ENCODE peak calls at places on chromosomes 5 and 9, in nine cellular contexts. T is endothelial cell; H is CD8-positive, alpha-beta T cell; W is lower leg skin; E is mucosa of descending colon; Y is neural progenitor cell; N is fibroblast of lung; D is A549; B is foreskin fibroblast. O is an unnamed sample.

GRCh38 chr9:116633444-116633843 is 53.7 kb upstream of the TRIM32 start:
- DNase-seq in T (no peak), H (no peak), W (no peak), E (no peak), Y (no peak), N (no peak), D (no peak), B (no peak), O (no peak)

GRCh38 chr5:178538624-178539344 is 51.4 kb downstream of the COL23A1 start:
- DNase-seq in T (no peak), H (no peak), W (no peak), E (no peak), Y (no peak), N (peak), D (no peak), B (peak), O (no peak)

GRCh38 chr5:72849546-72849945 is 33.1 kb downstream of the TNPO1 start:
- DNase-seq in T (no peak), H (no peak), W (no peak), E (no peak), Y (no peak), N (no peak), D (no peak), B (no peak), O (no peak)

GRCh38 chr5:168916266-168916665 is 337.1 kb upstream of the PANK3 start:
- DNase-seq in T (no peak), H (no peak), W (no peak), E (peak), Y (no peak), N (no peak), D (no peak), B (peak), O (no peak)

GRCh38 chr9:130936285-130937117 is 2.5 kb downstream of the FIBCD1 start:
- DNase-seq in T (no peak), H (no peak), W (no peak), E (no peak), Y (peak), N (peak), D (peak), B (peak), O (no peak)

GRCh38 chr9:76654575-76654974 is 109.7 kb upstream of the PCA3 start:
- DNase-seq in T (no peak), H (no peak), W (no peak), E (no peak), Y (no peak), N (peak), D (no peak), B (peak), O (no peak)

GRCh38 chr5:112366987-112367386 is 52.1 kb downstream of the EPB41L4A start:
- DNase-seq in T (no peak), H (no peak), W (no peak), E (no peak), Y (peak), N (no peak), D (peak), B (no peak), O (no peak)

GRCh38 chr5:14508046-14508445 is 73.5 kb upstream of the OTULINL start:
- DNase-seq in T (no peak), H (no peak), W (no peak), E (no peak), Y (no peak), N (no peak), D (no peak), B (no peak), O (no peak)

GRCh38 chr9:136016882-136017812 is 56.0 kb upstream of the UBAC1 start:
- DNase-seq in T (peak), H (no peak), W (no peak), E (peak), Y (no peak), N (no peak), D (no peak), B (no peak), O (no peak)

DNA sequence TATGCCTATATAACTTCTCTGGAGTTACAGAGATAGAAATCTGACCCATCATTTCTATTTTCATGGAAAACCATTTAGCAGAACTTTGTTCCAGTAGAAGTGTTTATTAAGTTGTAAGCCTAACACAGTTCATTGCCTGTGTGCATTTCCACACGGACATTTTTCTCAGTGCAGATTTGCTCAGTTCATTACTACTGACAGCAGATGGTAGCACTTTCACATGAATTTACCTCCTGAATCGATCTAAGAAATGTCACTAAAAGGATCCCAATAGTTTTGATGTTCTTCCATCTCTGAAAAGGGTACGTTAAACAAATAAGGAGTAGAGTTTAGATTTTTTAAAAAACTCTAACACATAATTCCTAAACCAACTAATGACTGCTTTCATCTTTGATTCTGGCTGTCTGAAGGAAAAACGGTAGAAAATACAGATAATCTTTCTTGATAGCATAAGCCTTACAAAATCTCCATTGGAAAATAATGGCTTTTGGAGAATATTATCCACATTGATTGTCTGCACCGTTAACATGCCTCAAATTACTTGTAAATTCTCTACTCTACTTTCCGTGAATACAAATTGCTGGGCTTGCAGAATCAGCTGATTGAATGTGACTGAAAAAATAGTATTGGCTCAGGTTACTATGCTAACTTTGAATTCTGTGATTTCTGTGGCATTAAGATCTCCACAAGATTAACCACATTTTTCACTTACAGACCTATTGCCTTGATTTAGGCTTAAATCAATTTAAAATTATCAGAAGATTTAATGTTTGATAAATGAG is 33.1 kb downstream of the RPS23 start:
- DNase-seq in T (no peak), H (no peak), W (no peak), E (no peak), Y (no peak), N (peak), D (no peak), B (no peak), O (no peak)
- TF ChIP-seq CTCF in T (no peak), H (no peak), W (no peak), E (no peak), Y (peak), N (peak), D (no peak), B (no peak), O (no peak)

GRCh38 chr9:129612123-129612522 is 8.8 kb downstream of the C9orf50 start:
- DNase-seq in T (no peak), H (no peak), W (no peak), E (peak), Y (no peak), N (no peak), D (no peak), B (no peak), O (no peak)
- TF ChIP-seq CTCF in T (no peak), H (no peak), W (no peak), E (no peak), Y (no peak), N (no peak), D (no peak), B (no peak), O (no peak)

GRCh38 chr5:147559725-147560124 is 49.9 kb upstream of the DPYSL3 start:
- DNase-seq in T (no peak), H (no peak), W (no peak), E (no peak), Y (peak), N (peak), D (no peak), B (no peak), O (no peak)
- TF ChIP-seq CTCF in T (no peak), H (no peak), W (no peak), E (no peak), Y (peak), N (peak), D (no peak), B (no peak), O (no peak)

GRCh38 chr5:31675472-31675871 is 36.5 kb downstream of the PDZD2 start:
- DNase-seq in T (no peak), H (no peak), W (no peak), E (no peak), Y (no peak), N (no peak), D (no peak), B (no peak), O (no peak)

GRCh38 chr5:31682847-31683246 is 43.9 kb downstream of the PDZD2 start:
- DNase-seq in T (no peak), H (no peak), W (no peak), E (no peak), Y (no peak), N (no peak), D (no peak), B (no peak), O (no peak)

GRCh38 chr5:31678180-31678579 is 39.2 kb downstream of the PDZD2 start:
- DNase-seq in T (no peak), H (no peak), W (no peak), E (no peak), Y (no peak), N (no peak), D (no peak), B (no peak), O (no peak)

GRCh38 chr5:31680528-31680927 is 41.6 kb downstream of the PDZD2 start:
- DNase-seq in T (no peak), H (no peak), W (no peak), E (no peak), Y (no peak), N (no peak), D (no peak), B (no peak), O (no peak)
- TF ChIP-seq CTCF in T (no peak), H (no peak), W (no peak), E (no peak), Y (no peak), N (no peak), D (no peak), B (no peak), O (no peak)

GRCh38 chr9:69585571-69585970 is 86.6 kb downstream of the APBA1 start:
- DNase-seq in T (no peak), H (no peak), W (no peak), E (no peak), Y (no peak), N (no peak), D (no peak), B (no peak), O (no peak)
- TF ChIP-seq CTCF in T (no peak), H (no peak), W (no peak), E (no peak), Y (no peak), N (no peak), D (no peak), B (no peak), O (no peak)

DNA sequence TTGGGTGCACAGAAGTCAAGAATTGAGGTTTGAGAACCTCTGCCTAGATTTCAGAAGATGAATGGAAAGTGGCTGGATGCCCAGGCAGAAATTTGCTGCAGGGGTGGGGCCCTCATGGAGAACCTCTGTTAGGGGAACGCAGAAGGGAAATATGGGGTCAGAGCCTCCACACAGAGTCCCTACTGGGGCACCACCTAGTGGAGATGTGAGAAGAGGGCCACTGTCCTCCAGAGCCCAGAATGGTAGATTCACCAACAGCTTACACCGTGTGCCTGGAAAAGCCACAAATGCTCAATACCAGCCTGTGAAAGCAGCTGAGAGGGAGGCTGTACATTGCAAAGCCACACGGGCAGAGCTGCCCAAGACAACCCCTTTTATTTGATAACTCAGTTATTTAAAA is 383.5 kb downstream of the TLE4 start:
- DNase-seq in T (no peak), H (no peak), W (no peak), E (no peak), Y (no peak), N (peak), D (no peak), B (no peak), O (no peak)
- TF ChIP-seq CTCF in T (no peak), H (no peak), W (no peak), E (no peak), Y (no peak), N (peak), D (no peak), B (peak), O (no peak)

DNA sequence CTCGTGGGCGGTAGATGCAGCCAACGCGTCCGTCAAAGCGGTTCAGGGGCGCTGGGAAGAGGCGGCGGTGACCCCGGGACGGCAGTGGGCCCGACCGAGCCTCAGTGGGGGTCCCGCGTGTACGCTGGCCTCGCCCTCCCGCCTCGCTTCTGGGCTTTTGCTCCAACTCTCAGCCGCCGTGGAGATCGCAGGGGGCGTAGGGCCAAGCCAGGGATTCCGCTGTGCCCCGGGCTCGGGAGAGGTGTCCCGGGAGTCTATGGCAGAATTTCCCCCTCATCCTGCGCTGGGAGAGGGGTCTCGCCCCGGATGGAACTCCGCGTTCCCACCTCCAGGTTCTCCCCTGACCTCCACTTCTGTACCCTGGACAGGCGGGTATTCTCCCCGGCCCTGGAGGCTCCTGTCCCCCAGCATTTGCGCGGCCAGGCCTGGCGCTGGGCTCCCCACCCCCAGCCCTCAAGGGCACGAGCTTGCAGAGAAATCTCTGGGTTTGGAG is 131.9 kb downstream of the MRPL36 start:
- DNase-seq in T (no peak), H (no peak), W (peak), E (no peak), Y (no peak), N (no peak), D (no peak), B (no peak), O (no peak)
- TF ChIP-seq CTCF in T (peak), H (no peak), W (no peak), E (no peak), Y (no peak), N (no peak), D (no peak), B (no peak), O (no peak)

DNA sequence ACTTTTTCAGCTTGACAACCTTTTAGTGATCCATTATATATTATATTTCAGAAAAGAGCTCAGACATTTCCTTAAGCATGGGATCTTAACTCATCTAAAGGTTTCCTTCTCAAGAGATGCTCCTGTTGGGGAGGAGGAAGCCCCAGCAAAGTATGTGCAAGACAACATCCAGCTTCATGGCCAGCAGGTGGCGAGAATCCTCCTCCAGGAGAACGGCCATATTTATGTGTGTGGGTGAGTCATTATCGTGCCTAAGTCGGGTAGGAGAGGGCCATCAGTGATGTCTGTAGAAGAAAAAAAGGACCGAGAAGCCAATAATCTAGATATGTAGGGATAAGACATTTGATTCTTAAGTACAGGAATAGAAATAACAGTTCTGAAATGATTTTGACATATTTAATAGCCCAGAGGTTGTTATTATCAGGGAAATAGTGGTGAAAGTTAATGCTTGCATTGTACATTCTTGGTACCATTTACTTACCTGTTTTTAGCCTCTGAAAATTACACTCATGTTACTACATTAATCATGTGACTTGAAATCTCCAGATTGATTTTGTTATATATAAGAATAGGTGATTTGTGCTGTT is 28.2 kb downstream of the MTRR start:
- DNase-seq in T (peak), H (peak), W (no peak), E (peak), Y (peak), N (peak), D (peak), B (peak), O (no peak)
- TF ChIP-seq CTCF in T (peak), H (no peak), W (no peak), E (no peak), Y (peak), N (peak), D (peak), B (peak), O (peak)

GRCh38 chr9:20624201-20625002 is 2.1 kb upstream of the MLLT3 start:
- DNase-seq in T (peak), H (peak), W (peak), E (no peak), Y (peak), N (peak), D (peak), B (peak), O (peak)

GRCh38 chr9:20623021-20623747 is 885 bp upstream of the MLLT3 start:
- DNase-seq in T (peak), H (peak), W (peak), E (peak), Y (peak), N (no peak), D (no peak), B (no peak), O (peak)

GRCh38 chr9:20622330-20623020 is at the start of gene MLLT3:
- DNase-seq in T (peak), H (peak), W (peak), E (peak), Y (peak), N (peak), D (peak), B (peak), O (peak)

GRCh38 chr9:20623748-20624124 is 1.4 kb upstream of the MLLT3 start:
- DNase-seq in T (no peak), H (no peak), W (no peak), E (no peak), Y (peak), N (no peak), D (no peak), B (no peak), O (no peak)

DNA sequence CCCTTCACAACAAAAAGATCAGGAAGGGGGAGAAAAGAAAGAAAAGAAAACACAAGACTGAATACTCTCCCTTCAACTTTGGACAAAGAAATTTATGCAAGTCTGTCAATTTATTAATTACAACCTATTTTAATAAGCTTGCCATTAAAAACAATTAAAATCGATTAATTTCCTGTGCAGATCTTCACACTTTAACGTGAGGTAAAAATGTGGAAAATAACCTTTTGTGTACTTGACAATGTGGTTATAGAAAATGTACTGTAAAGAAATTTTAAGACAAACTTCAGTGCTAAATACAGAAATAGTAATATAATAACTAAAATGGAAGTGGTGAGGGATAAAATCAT is 2.7 kb upstream of the MLLT3 start:
- DNase-seq in T (no peak), H (no peak), W (no peak), E (no peak), Y (no peak), N (no peak), D (no peak), B (no peak), O (no peak)
- TF ChIP-seq CTCF in T (no peak), H (peak), W (no peak), E (no peak), Y (no peak), N (no peak), D (no peak), B (no peak), O (peak)

O was measured in progenitor cell of endocrine pancreas.